ENCODE peak calls at places on chromosomes 2 and 18, in five cellular contexts. J, I, P, Y and W are unnamed samples. For H3K4me1 and H3K27me3, the result is how much of the 10 kb centered on the place peaks cover.

GRCh38 chr2:139744273-139744672 is 964.1 kb upstream of the NXPH2 start:
- DNase-seq in P (no peak), J (no peak), I (no peak), Y (no peak), W (no peak)

GRCh38 chr2:200279857-200280256 is 26.6 kb upstream of the SPATS2L start:
- DNase-seq in J (no peak), I (no peak), P (no peak), Y (no peak), W (no peak)

GRCh38 chr2:141707486-141707885 is 423.3 kb downstream of the LRP1B start:
- DNase-seq in J (no peak), Y (peak), I (no peak), P (no peak), W (no peak)

GRCh38 chr2:23235292-23235691 is 149.7 kb upstream of the KLHL29 start:
- DNase-seq in P (no peak), J (no peak), I (no peak), Y (no peak), W (no peak)

GRCh38 chr2:231037731-231038482 is 584 bp downstream of the C2orf72 start:
- DNase-seq in Y (no peak), P (no peak), I (no peak), J (no peak), W (no peak)

GRCh38 chr2:202355993-202356505 is 20.1 kb upstream of the BMPR2 start:
- DNase-seq in I (no peak), P (no peak), J (no peak), Y (no peak), W (peak)

GRCh38 chr18:6437937-6438818 is 23.5 kb upstream of the L3MBTL4 start:
- DNase-seq in J (no peak), I (no peak), P (no peak), Y (no peak), W (no peak)

GRCh38 chr2:12151716-12152115 is 405.3 kb downstream of the LPIN1 start:
- DNase-seq in Y (no peak), J (no peak), I (no peak), P (no peak), W (no peak)

GRCh38 chr2:13822365-13822764 is 810.2 kb upstream of the LRATD1 start:
- DNase-seq in P (no peak), I (no peak), J (no peak), Y (no peak), W (no peak)

GRCh38 chr18:76866631-76867030 is 44.3 kb downstream of the ZNF236 start:
- DNase-seq in Y (no peak), I (no peak), P (no peak), J (no peak), W (no peak)

GRCh38 chr2:126891681-126892500 is 6.8 kb upstream of the TEX51 start:
- DNase-seq in Y (no peak), I (no peak), J (no peak), P (no peak), W (no peak)

GRCh38 chr2:6896930-6897759 is 19.6 kb downstream of the RSAD2 start:
- DNase-seq in I (no peak), J (peak), P (no peak), Y (peak), W (peak)

GRCh38 chr2:30826916-30827315 is 19.7 kb upstream of the CAPN13 start:
- DNase-seq in I (no peak), P (no peak), Y (no peak), J (no peak), W (no peak)

GRCh38 chr2:159094173-159094737 is 125.8 kb downstream of the TANC1 start:
- DNase-seq in P (peak), Y (no peak), J (no peak), I (no peak), W (no peak)

GRCh38 chr2:52884971-52885370 is 882.6 kb upstream of the CHAC2 start:
- DNase-seq in I (no peak), J (no peak), P (no peak), Y (no peak), W (no peak)

GRCh38 chr2:84526562-84526961 is 10.3 kb downstream of the DNAH6 start:
- DNase-seq in I (no peak), P (no peak), J (no peak), Y (no peak), W (no peak)

GRCh38 chr2:134657650-134658250 is 61.0 kb downstream of the TMEM163 start:
- DNase-seq in P (no peak), J (peak), I (peak), Y (no peak), W (peak)

GRCh38 chr2:180734382-180734781 is 246.0 kb upstream of the UBE2E3 start:
- DNase-seq in J (no peak), P (no peak), I (no peak), Y (no peak), W (no peak)

GRCh38 chr2:201127570-201127969 is 11.6 kb downstream of the CFLAR start:
- DNase-seq in P (peak), I (peak), J (peak), Y (peak), W (no peak)

GRCh38 chr18:76495435-76496199 is 575 bp upstream of the ZNF516 start:
- DNase-seq in I (peak), Y (peak), P (peak), J (peak), W (peak)

GRCh38 chr2:54724560-54725342 is 1.3 kb downstream of the EML6 start:
- DNase-seq in Y (peak), P (no peak), I (peak), J (peak), W (peak)

GRCh38 chr2:240685771-240686371 is 3.2 kb upstream of the AQP12B start:
- DNase-seq in P (no peak), Y (no peak), I (no peak), J (no peak), W (no peak)
- H3K4me3 ChIP-seq in P (no peak), Y (no peak), I (no peak), J (no peak), W (no peak)

GRCh38 chr2:38171208-38171858 is 95.4 kb upstream of the CYP1B1 start:
- DNase-seq in J (no peak), Y (no peak), I (no peak), P (no peak), W (no peak)

GRCh38 chr2:38174646-38175096 is 98.7 kb upstream of the CYP1B1 start:
- DNase-seq in Y (no peak), I (no peak), P (peak), J (no peak), W (no peak)

GRCh38 chr2:38176619-38177021 is 100.7 kb upstream of the CYP1B1 start:
- DNase-seq in J (no peak), I (no peak), Y (no peak), P (no peak), W (no peak)

GRCh38 chr2:38174131-38174530 is 98.2 kb upstream of the CYP1B1 start:
- DNase-seq in I (no peak), P (no peak), Y (no peak), J (no peak), W (no peak)

GRCh38 chr2:38173690-38174089 is 97.7 kb upstream of the CYP1B1 start:
- DNase-seq in I (no peak), J (no peak), Y (no peak), P (no peak), W (no peak)
- H3K4me1 ChIP-seq in I (under half), J (under half), Y (under half), P (under half), W (under half)

GRCh38 chr18:13543144-13543543 is 183.2 kb downstream of the FAM210A start:
- DNase-seq in P (no peak), J (no peak), Y (no peak), I (no peak), W (no peak)
- H3K27me3 ChIP-seq in P (under half), J (under half), Y (under half), I (under half), W (under half)

DNA sequence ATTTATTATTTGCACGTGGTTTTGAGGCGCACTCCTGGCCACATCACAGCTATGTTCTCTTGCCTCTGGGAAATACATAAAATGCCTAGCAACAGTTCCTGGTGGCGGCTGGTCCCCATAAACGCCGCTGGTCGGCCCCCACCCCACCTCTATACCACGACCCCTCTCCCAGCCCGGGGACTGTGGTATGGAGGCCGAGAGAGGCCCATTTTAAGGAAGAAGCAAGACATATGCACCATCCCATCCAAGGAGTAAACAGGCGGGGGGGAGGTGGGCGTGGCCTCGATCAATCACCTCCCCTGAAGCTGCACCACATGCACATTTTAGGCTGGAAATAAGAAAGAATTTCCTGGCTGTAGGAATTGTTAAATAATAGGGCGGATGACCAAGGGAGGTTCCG is 82.6 kb downstream of the BCL2 start:
- DNase-seq in J (no peak), I (no peak), P (peak), Y (no peak), W (no peak)
- H3K4me3 ChIP-seq in J (no peak), I (no peak), P (no peak), Y (no peak), W (no peak)

DNA sequence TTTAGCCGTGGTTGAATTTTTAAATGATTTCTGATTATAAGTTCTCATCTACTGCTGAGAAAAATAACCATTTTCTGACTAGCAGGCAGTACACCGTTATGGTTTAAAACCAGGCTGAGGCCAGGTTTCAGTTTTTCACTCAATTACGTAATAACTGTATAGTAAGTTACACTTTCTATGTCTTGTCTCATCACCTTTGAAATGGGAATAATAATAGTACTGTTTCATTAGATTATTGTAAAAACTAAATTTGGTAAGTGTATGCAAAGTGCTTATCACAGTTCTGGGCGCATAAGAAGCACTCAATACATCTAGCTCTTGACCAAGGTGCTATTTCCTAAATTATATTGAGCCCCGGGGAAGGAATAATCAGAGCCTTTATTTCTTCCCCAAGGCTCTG is 76.8 kb downstream of the LIMS1 start:
- DNase-seq in I (no peak), P (no peak), J (no peak), Y (no peak), W (no peak)
- H3K4me1 ChIP-seq in I (under half), P (under half), J (under half), Y (half or more), W (under half)

DNA sequence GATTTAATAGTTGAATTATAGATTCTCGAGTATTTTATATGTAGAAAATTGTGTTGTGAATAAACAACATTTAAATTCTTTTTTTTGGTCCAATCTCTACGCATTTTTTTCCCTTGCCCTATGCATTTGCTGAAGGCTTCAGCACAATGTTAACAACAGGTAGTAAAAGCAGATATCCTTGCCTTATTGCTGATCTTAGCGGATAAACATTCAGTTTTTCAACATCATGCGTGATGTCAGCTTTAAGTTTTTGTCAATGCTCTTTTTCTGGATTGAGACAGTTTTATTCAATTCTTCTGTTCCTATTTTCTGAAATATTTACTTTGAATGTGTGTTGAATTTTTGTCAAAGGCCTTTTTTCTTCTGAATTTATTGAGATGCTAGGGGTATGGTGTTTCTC is 11.6 kb upstream of the OR6B3 start:
- DNase-seq in J (no peak), P (no peak), Y (no peak), I (no peak), W (no peak)
- H3K27me3 ChIP-seq in J (under half), P (under half), Y (under half), I (under half), W (under half)

GRCh38 chr2:66436546-66436945 is 1.6 kb downstream of the MEIS1 start:
- DNase-seq in Y (peak), P (no peak), I (no peak), J (no peak), W (no peak)
- H3K4me3 ChIP-seq in Y (peak), P (peak), I (no peak), J (peak), W (peak)

GRCh38 chr2:121236101-121236640 is 48.8 kb downstream of the TFCP2L1 start:
- DNase-seq in P (no peak), Y (no peak), J (no peak), I (no peak), W (no peak)
- H3K4me1 ChIP-seq in P (under half), Y (under half), J (under half), I (under half), W (under half)